ENCODE peak calls at places on chromosomes 2 and 18, in eight cellular contexts. One of them, this sample, is unnamed.

GRCh38 chr2:43132523-43133301 is 93.7 kb downstream of the ZFP36L2 start:
- DNase-seq in hypothalamus: no peak
- DNase-seq in left kidney: no peak
- DNase-seq in amniotic epithelial cell: no peak
- DNase-seq in activated CD8-positive, alpha-beta memory T cell treated with anti-CD3 and anti-CD28 coated beads for 24 hours: peak; percentile 76
- DNase-seq in GM13976: peak; percentile 63
- DNase-seq in C1 segment of cervical spinal cord: no peak
- DNase-seq in cerebellar cortex: no peak
- DNase-seq in this sample: no peak

GRCh38 chr2:218717262-218717661 is 6.6 kb downstream of the TTLL4 start:
- DNase-seq in activated CD8-positive, alpha-beta memory T cell treated with anti-CD3 and anti-CD28 coated beads for 24 hours: no peak
- DNase-seq in GM13976: no peak
- DNase-seq in C1 segment of cervical spinal cord: no peak
- DNase-seq in hypothalamus: no peak
- DNase-seq in left kidney: peak; percentile 12
- DNase-seq in cerebellar cortex: no peak
- DNase-seq in amniotic epithelial cell: peak; percentile 61
- DNase-seq in this sample: no peak

GRCh38 chr2:202290316-202290715 is 24.8 kb downstream of the NOP58 start:
- DNase-seq in left kidney: no peak
- DNase-seq in hypothalamus: no peak
- DNase-seq in cerebellar cortex: no peak
- DNase-seq in C1 segment of cervical spinal cord: no peak
- DNase-seq in activated CD8-positive, alpha-beta memory T cell treated with anti-CD3 and anti-CD28 coated beads for 24 hours: no peak
- DNase-seq in GM13976: no peak
- DNase-seq in amniotic epithelial cell: no peak
- DNase-seq in this sample: no peak

GRCh38 chr2:111072220-111072871 is 48.4 kb upstream of the BCL2L11 start:
- DNase-seq in activated CD8-positive, alpha-beta memory T cell treated with anti-CD3 and anti-CD28 coated beads for 24 hours: no peak
- DNase-seq in cerebellar cortex: no peak
- DNase-seq in amniotic epithelial cell: peak; percentile 88
- DNase-seq in hypothalamus: no peak
- DNase-seq in GM13976: no peak
- DNase-seq in C1 segment of cervical spinal cord: no peak
- DNase-seq in left kidney: no peak
- DNase-seq in this sample: peak; percentile 74

GRCh38 chr2:7907041-7907440 is 774.8 kb upstream of the ID2 start:
- DNase-seq in left kidney: no peak
- DNase-seq in activated CD8-positive, alpha-beta memory T cell treated with anti-CD3 and anti-CD28 coated beads for 24 hours: no peak
- DNase-seq in GM13976: no peak
- DNase-seq in C1 segment of cervical spinal cord: no peak
- DNase-seq in amniotic epithelial cell: no peak
- DNase-seq in cerebellar cortex: no peak
- DNase-seq in hypothalamus: no peak
- DNase-seq in this sample: no peak

GRCh38 chr2:225282858-225283693 is 116.4 kb upstream of the NYAP2 start:
- DNase-seq in cerebellar cortex: peak; percentile 42
- DNase-seq in C1 segment of cervical spinal cord: no peak
- DNase-seq in left kidney: peak; percentile 19
- DNase-seq in amniotic epithelial cell: peak; percentile 65
- DNase-seq in hypothalamus: no peak
- DNase-seq in activated CD8-positive, alpha-beta memory T cell treated with anti-CD3 and anti-CD28 coated beads for 24 hours: no peak
- DNase-seq in GM13976: peak; percentile 22
- DNase-seq in this sample: peak; percentile 7

GRCh38 chr2:46954951-46955571 is 39.5 kb upstream of the MCFD2 start:
- DNase-seq in hypothalamus: no peak
- DNase-seq in cerebellar cortex: no peak
- DNase-seq in left kidney: peak; percentile 39
- DNase-seq in C1 segment of cervical spinal cord: no peak
- DNase-seq in activated CD8-positive, alpha-beta memory T cell treated with anti-CD3 and anti-CD28 coated beads for 24 hours: no peak
- DNase-seq in amniotic epithelial cell: peak; percentile 82
- DNase-seq in GM13976: no peak
- DNase-seq in this sample: peak; percentile 85

GRCh38 chr2:234308814-234309195 is 188.1 kb downstream of the ARL4C start:
- DNase-seq in cerebellar cortex: no peak
- DNase-seq in amniotic epithelial cell: no peak
- DNase-seq in hypothalamus: no peak
- DNase-seq in C1 segment of cervical spinal cord: no peak
- DNase-seq in GM13976: peak; percentile 60
- DNase-seq in activated CD8-positive, alpha-beta memory T cell treated with anti-CD3 and anti-CD28 coated beads for 24 hours: peak; percentile 77
- DNase-seq in left kidney: peak; percentile 28
- DNase-seq in this sample: no peak

GRCh38 chr2:85888745-85889647 is at the start of gene ST3GAL5:
- DNase-seq in left kidney: peak; percentile 95
- DNase-seq in amniotic epithelial cell: peak; percentile 92
- DNase-seq in cerebellar cortex: peak; percentile 82
- DNase-seq in hypothalamus: peak; percentile 73
- DNase-seq in activated CD8-positive, alpha-beta memory T cell treated with anti-CD3 and anti-CD28 coated beads for 24 hours: peak; percentile 98
- DNase-seq in C1 segment of cervical spinal cord: peak; percentile 80
- DNase-seq in GM13976: peak; percentile 94
- DNase-seq in this sample: no peak

GRCh38 chr18:48962252-48962856 is 11.6 kb upstream of the SMAD7 start:
- DNase-seq in C1 segment of cervical spinal cord: no peak
- DNase-seq in cerebellar cortex: no peak
- DNase-seq in hypothalamus: no peak
- DNase-seq in amniotic epithelial cell: no peak
- DNase-seq in left kidney: no peak
- DNase-seq in GM13976: no peak
- DNase-seq in activated CD8-positive, alpha-beta memory T cell treated with anti-CD3 and anti-CD28 coated beads for 24 hours: no peak
- DNase-seq in this sample: no peak

GRCh38 chr2:70708376-70709199 is 59.4 kb downstream of the ADD2 start:
- DNase-seq in amniotic epithelial cell: no peak
- DNase-seq in left kidney: no peak
- DNase-seq in C1 segment of cervical spinal cord: no peak
- DNase-seq in hypothalamus: no peak
- DNase-seq in activated CD8-positive, alpha-beta memory T cell treated with anti-CD3 and anti-CD28 coated beads for 24 hours: no peak
- DNase-seq in GM13976: no peak
- DNase-seq in cerebellar cortex: no peak
- DNase-seq in this sample: no peak

GRCh38 chr18:32683044-32683443 is 89.8 kb downstream of the KLHL14 start:
- DNase-seq in cerebellar cortex: no peak
- DNase-seq in hypothalamus: no peak
- DNase-seq in GM13976: no peak
- DNase-seq in activated CD8-positive, alpha-beta memory T cell treated with anti-CD3 and anti-CD28 coated beads for 24 hours: no peak
- DNase-seq in C1 segment of cervical spinal cord: no peak
- DNase-seq in amniotic epithelial cell: no peak
- DNase-seq in left kidney: peak; percentile 29
- DNase-seq in this sample: no peak

This sample was measured in kidney epithelial cell.